ENCODE peak calls at places on chromosomes 6 and 20, in ten cellular contexts. One of them, this sample, is unnamed.

GRCh38 chr6:4316867-4317400 is 181.6 kb upstream of the ECI2 start:
- DNase-seq in nephron progenitor cell: no peak
- DNase-seq in fibroblast of mammary gland: peak; percentile 94
- DNase-seq in fibroblast of the aortic adventitia: peak; percentile 96
- DNase-seq in dorsolateral prefrontal cortex: peak; percentile 53
- DNase-seq in choroid plexus epithelial cell: peak; percentile 65
- DNase-seq in cardiac fibroblast: peak; percentile 91
- DNase-seq in mesothelial cell of epicardium: no peak
- DNase-seq in kidney: peak; percentile 80
- DNase-seq in CD4-positive, alpha-beta T cell: no peak
- DNase-seq in this sample: peak; percentile 80

GRCh38 chr20:13681248-13682125 is 42.8 kb upstream of the TASP1 start:
- DNase-seq in nephron progenitor cell: no peak
- DNase-seq in fibroblast of mammary gland: no peak
- DNase-seq in fibroblast of the aortic adventitia: no peak
- DNase-seq in dorsolateral prefrontal cortex: no peak
- DNase-seq in choroid plexus epithelial cell: no peak
- DNase-seq in cardiac fibroblast: no peak
- DNase-seq in mesothelial cell of epicardium: no peak
- DNase-seq in kidney: no peak
- DNase-seq in CD4-positive, alpha-beta T cell: no peak
- DNase-seq in this sample: no peak

GRCh38 chr6:14811760-14812428 is 434.0 kb upstream of the JARID2 start:
- DNase-seq in nephron progenitor cell: no peak
- DNase-seq in fibroblast of mammary gland: peak; percentile 81
- DNase-seq in fibroblast of the aortic adventitia: peak; percentile 92
- DNase-seq in dorsolateral prefrontal cortex: no peak
- DNase-seq in choroid plexus epithelial cell: peak; percentile 60
- DNase-seq in cardiac fibroblast: peak; percentile 83
- DNase-seq in mesothelial cell of epicardium: no peak
- DNase-seq in kidney: no peak
- DNase-seq in CD4-positive, alpha-beta T cell: no peak
- DNase-seq in this sample: no peak

GRCh38 chr6:11710221-11710836 is 68.3 kb downstream of the ADTRP start:
- DNase-seq in nephron progenitor cell: no peak
- DNase-seq in fibroblast of mammary gland: no peak
- DNase-seq in fibroblast of the aortic adventitia: no peak
- DNase-seq in dorsolateral prefrontal cortex: no peak
- DNase-seq in choroid plexus epithelial cell: no peak
- DNase-seq in cardiac fibroblast: no peak
- DNase-seq in mesothelial cell of epicardium: no peak
- DNase-seq in kidney: no peak
- DNase-seq in CD4-positive, alpha-beta T cell: no peak
- DNase-seq in this sample: peak; percentile 11

GRCh38 chr20:17648306-17648646 is 33.8 kb downstream of the RRBP1 start:
- DNase-seq in nephron progenitor cell: no peak
- DNase-seq in fibroblast of mammary gland: peak; percentile 45
- DNase-seq in fibroblast of the aortic adventitia: no peak
- DNase-seq in dorsolateral prefrontal cortex: no peak
- DNase-seq in choroid plexus epithelial cell: no peak
- DNase-seq in cardiac fibroblast: no peak
- DNase-seq in mesothelial cell of epicardium: no peak
- DNase-seq in kidney: no peak
- DNase-seq in CD4-positive, alpha-beta T cell: no peak
- DNase-seq in this sample: no peak

GRCh38 chr20:51366155-51366886 is 176.2 kb downstream of the NFATC2 start:
- DNase-seq in nephron progenitor cell: no peak
- DNase-seq in fibroblast of mammary gland: peak; percentile 100
- DNase-seq in fibroblast of the aortic adventitia: peak; percentile 99
- DNase-seq in dorsolateral prefrontal cortex: no peak
- DNase-seq in choroid plexus epithelial cell: peak; percentile 99
- DNase-seq in cardiac fibroblast: peak; percentile 96
- DNase-seq in mesothelial cell of epicardium: no peak
- DNase-seq in kidney: peak; percentile 83
- DNase-seq in CD4-positive, alpha-beta T cell: no peak
- DNase-seq in this sample: peak; percentile 87

GRCh38 chr6:13767121-13767794 is 47.1 kb downstream of the MCUR1 start:
- DNase-seq in nephron progenitor cell: peak; percentile 24
- DNase-seq in fibroblast of mammary gland: peak; percentile 60
- DNase-seq in fibroblast of the aortic adventitia: peak; percentile 57
- DNase-seq in dorsolateral prefrontal cortex: peak; percentile 59
- DNase-seq in choroid plexus epithelial cell: peak; percentile 51
- DNase-seq in cardiac fibroblast: peak; percentile 44
- DNase-seq in mesothelial cell of epicardium: no peak
- DNase-seq in kidney: peak; percentile 71
- DNase-seq in CD4-positive, alpha-beta T cell: peak; percentile 20
- DNase-seq in this sample: no peak

GRCh38 chr6:54262499-54262898 is 45.7 kb upstream of the TINAG start:
- DNase-seq in nephron progenitor cell: no peak
- DNase-seq in fibroblast of mammary gland: no peak
- DNase-seq in fibroblast of the aortic adventitia: no peak
- DNase-seq in dorsolateral prefrontal cortex: no peak
- DNase-seq in choroid plexus epithelial cell: no peak
- DNase-seq in cardiac fibroblast: no peak
- DNase-seq in mesothelial cell of epicardium: no peak
- DNase-seq in kidney: no peak
- DNase-seq in CD4-positive, alpha-beta T cell: no peak
- DNase-seq in this sample: no peak

GRCh38 chr20:59591061-59591460 is 13.3 kb upstream of the PHACTR3 start:
- DNase-seq in nephron progenitor cell: no peak
- DNase-seq in fibroblast of mammary gland: no peak
- DNase-seq in fibroblast of the aortic adventitia: no peak
- DNase-seq in dorsolateral prefrontal cortex: no peak
- DNase-seq in choroid plexus epithelial cell: no peak
- DNase-seq in cardiac fibroblast: no peak
- DNase-seq in mesothelial cell of epicardium: no peak
- DNase-seq in kidney: no peak
- DNase-seq in CD4-positive, alpha-beta T cell: no peak
- DNase-seq in this sample: no peak
- TF ChIP-seq CTCF in nephron progenitor cell: no peak
- TF ChIP-seq CTCF in fibroblast of mammary gland: no peak
- TF ChIP-seq CTCF in fibroblast of the aortic adventitia: no peak
- TF ChIP-seq CTCF in dorsolateral prefrontal cortex: no peak
- TF ChIP-seq CTCF in choroid plexus epithelial cell: no peak
- TF ChIP-seq CTCF in cardiac fibroblast: no peak
- TF ChIP-seq CTCF in mesothelial cell of epicardium: no peak
- TF ChIP-seq CTCF in kidney: no peak
- TF ChIP-seq CTCF in CD4-positive, alpha-beta T cell: no peak
- TF ChIP-seq CTCF in this sample: no peak

GRCh38 chr6:161452241-161452640 is 178.4 kb upstream of the AGPAT4 start:
- DNase-seq in nephron progenitor cell: no peak
- DNase-seq in fibroblast of mammary gland: no peak
- DNase-seq in fibroblast of the aortic adventitia: no peak
- DNase-seq in dorsolateral prefrontal cortex: no peak
- DNase-seq in choroid plexus epithelial cell: no peak
- DNase-seq in cardiac fibroblast: no peak
- DNase-seq in mesothelial cell of epicardium: no peak
- DNase-seq in kidney: no peak
- DNase-seq in CD4-positive, alpha-beta T cell: no peak
- DNase-seq in this sample: no peak

GRCh38 chr6:161459008-161459407 is 185.1 kb upstream of the AGPAT4 start:
- DNase-seq in nephron progenitor cell: no peak
- DNase-seq in fibroblast of mammary gland: no peak
- DNase-seq in fibroblast of the aortic adventitia: peak; percentile 21
- DNase-seq in dorsolateral prefrontal cortex: no peak
- DNase-seq in choroid plexus epithelial cell: no peak
- DNase-seq in cardiac fibroblast: no peak
- DNase-seq in mesothelial cell of epicardium: no peak
- DNase-seq in kidney: no peak
- DNase-seq in CD4-positive, alpha-beta T cell: no peak
- DNase-seq in this sample: no peak

GRCh38 chr6:161453558-161453957 is 179.7 kb upstream of the AGPAT4 start:
- DNase-seq in nephron progenitor cell: no peak
- DNase-seq in fibroblast of mammary gland: no peak
- DNase-seq in fibroblast of the aortic adventitia: no peak
- DNase-seq in dorsolateral prefrontal cortex: no peak
- DNase-seq in choroid plexus epithelial cell: no peak
- DNase-seq in cardiac fibroblast: no peak
- DNase-seq in mesothelial cell of epicardium: no peak
- DNase-seq in kidney: no peak
- DNase-seq in CD4-positive, alpha-beta T cell: no peak
- DNase-seq in this sample: no peak

GRCh38 chr6:161458199-161458598 is 184.3 kb upstream of the AGPAT4 start:
- DNase-seq in nephron progenitor cell: no peak
- DNase-seq in fibroblast of mammary gland: no peak
- DNase-seq in fibroblast of the aortic adventitia: no peak
- DNase-seq in dorsolateral prefrontal cortex: no peak
- DNase-seq in choroid plexus epithelial cell: no peak
- DNase-seq in cardiac fibroblast: no peak
- DNase-seq in mesothelial cell of epicardium: no peak
- DNase-seq in kidney: no peak
- DNase-seq in CD4-positive, alpha-beta T cell: no peak
- DNase-seq in this sample: no peak

DNA sequence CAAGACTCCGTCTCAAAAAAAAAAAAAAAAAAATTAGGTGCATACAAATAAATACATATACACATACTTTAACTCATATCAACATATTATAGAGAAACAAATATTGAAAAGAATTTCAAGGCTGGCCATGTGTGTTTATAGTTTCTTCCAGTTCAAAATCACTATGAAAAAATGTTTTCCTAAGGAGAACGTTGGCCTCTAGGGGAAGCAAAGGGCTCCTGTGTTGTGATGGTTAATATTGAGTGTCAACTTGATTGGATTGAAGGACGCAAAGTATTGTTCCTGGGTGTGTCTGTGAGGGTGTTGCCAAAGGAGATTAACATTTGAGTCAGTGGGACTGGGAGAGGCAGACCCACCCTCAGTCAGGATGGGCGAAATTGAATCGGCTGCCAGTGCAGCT is 182.0 kb upstream of the AGPAT4 start:
- DNase-seq in nephron progenitor cell: no peak
- DNase-seq in fibroblast of mammary gland: no peak
- DNase-seq in fibroblast of the aortic adventitia: no peak
- DNase-seq in dorsolateral prefrontal cortex: no peak
- DNase-seq in choroid plexus epithelial cell: no peak
- DNase-seq in cardiac fibroblast: no peak
- DNase-seq in mesothelial cell of epicardium: no peak
- DNase-seq in kidney: no peak
- DNase-seq in CD4-positive, alpha-beta T cell: no peak
- DNase-seq in this sample: no peak
- TF ChIP-seq CTCF in nephron progenitor cell: no peak
- TF ChIP-seq CTCF in fibroblast of mammary gland: no peak
- TF ChIP-seq CTCF in fibroblast of the aortic adventitia: no peak
- TF ChIP-seq CTCF in dorsolateral prefrontal cortex: no peak
- TF ChIP-seq CTCF in choroid plexus epithelial cell: no peak
- TF ChIP-seq CTCF in cardiac fibroblast: no peak
- TF ChIP-seq CTCF in mesothelial cell of epicardium: no peak
- TF ChIP-seq CTCF in kidney: no peak
- TF ChIP-seq CTCF in CD4-positive, alpha-beta T cell: no peak
- TF ChIP-seq CTCF in this sample: no peak

DNA sequence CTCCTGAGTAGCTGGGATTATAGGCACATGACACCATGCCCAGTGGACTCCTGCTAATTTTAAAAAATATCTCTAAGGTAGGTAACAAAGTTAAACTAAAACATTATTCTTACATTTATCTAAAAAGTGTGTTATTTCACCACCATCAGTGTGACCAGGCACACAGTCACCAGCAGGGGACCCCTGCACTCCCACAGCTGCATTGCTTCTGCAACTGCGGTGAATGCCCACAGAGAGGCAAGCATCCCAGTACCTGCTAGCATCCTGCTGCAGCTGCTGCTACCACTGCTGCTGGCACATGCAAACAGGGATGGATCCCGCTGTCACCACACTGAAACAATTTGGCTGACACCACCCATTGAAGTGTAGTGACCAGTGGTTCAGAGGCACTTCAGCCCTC is 21.9 kb upstream of the EPB41L2 start:
- DNase-seq in nephron progenitor cell: no peak
- DNase-seq in fibroblast of mammary gland: no peak
- DNase-seq in fibroblast of the aortic adventitia: no peak
- DNase-seq in dorsolateral prefrontal cortex: no peak
- DNase-seq in choroid plexus epithelial cell: no peak
- DNase-seq in cardiac fibroblast: no peak
- DNase-seq in mesothelial cell of epicardium: no peak
- DNase-seq in kidney: no peak
- DNase-seq in CD4-positive, alpha-beta T cell: no peak
- DNase-seq in this sample: no peak
- TF ChIP-seq CTCF in nephron progenitor cell: no peak
- TF ChIP-seq CTCF in fibroblast of mammary gland: no peak
- TF ChIP-seq CTCF in fibroblast of the aortic adventitia: no peak
- TF ChIP-seq CTCF in dorsolateral prefrontal cortex: no peak
- TF ChIP-seq CTCF in choroid plexus epithelial cell: peak; percentile 25
- TF ChIP-seq CTCF in cardiac fibroblast: no peak
- TF ChIP-seq CTCF in mesothelial cell of epicardium: no peak
- TF ChIP-seq CTCF in kidney: no peak
- TF ChIP-seq CTCF in CD4-positive, alpha-beta T cell: no peak
- TF ChIP-seq CTCF in this sample: no peak

GRCh38 chr20:49292010-49292409 is 14.2 kb upstream of the ZNFX1 start:
- DNase-seq in nephron progenitor cell: no peak
- DNase-seq in fibroblast of mammary gland: no peak
- DNase-seq in fibroblast of the aortic adventitia: no peak
- DNase-seq in dorsolateral prefrontal cortex: no peak
- DNase-seq in choroid plexus epithelial cell: no peak
- DNase-seq in cardiac fibroblast: no peak
- DNase-seq in mesothelial cell of epicardium: no peak
- DNase-seq in kidney: no peak
- DNase-seq in CD4-positive, alpha-beta T cell: no peak
- DNase-seq in this sample: no peak

GRCh38 chr20:49293122-49293521 is 15.3 kb upstream of the ZNFX1 start:
- DNase-seq in nephron progenitor cell: no peak
- DNase-seq in fibroblast of mammary gland: no peak
- DNase-seq in fibroblast of the aortic adventitia: no peak
- DNase-seq in dorsolateral prefrontal cortex: no peak
- DNase-seq in choroid plexus epithelial cell: no peak
- DNase-seq in cardiac fibroblast: no peak
- DNase-seq in mesothelial cell of epicardium: no peak
- DNase-seq in kidney: no peak
- DNase-seq in CD4-positive, alpha-beta T cell: no peak
- DNase-seq in this sample: no peak

GRCh38 chr20:49303211-49303610 is 25.4 kb upstream of the ZNFX1 start:
- DNase-seq in nephron progenitor cell: no peak
- DNase-seq in fibroblast of mammary gland: peak; percentile 64
- DNase-seq in fibroblast of the aortic adventitia: peak; percentile 96
- DNase-seq in dorsolateral prefrontal cortex: no peak
- DNase-seq in choroid plexus epithelial cell: peak; percentile 49
- DNase-seq in cardiac fibroblast: peak; percentile 74
- DNase-seq in mesothelial cell of epicardium: no peak
- DNase-seq in kidney: no peak
- DNase-seq in CD4-positive, alpha-beta T cell: no peak
- DNase-seq in this sample: no peak

DNA sequence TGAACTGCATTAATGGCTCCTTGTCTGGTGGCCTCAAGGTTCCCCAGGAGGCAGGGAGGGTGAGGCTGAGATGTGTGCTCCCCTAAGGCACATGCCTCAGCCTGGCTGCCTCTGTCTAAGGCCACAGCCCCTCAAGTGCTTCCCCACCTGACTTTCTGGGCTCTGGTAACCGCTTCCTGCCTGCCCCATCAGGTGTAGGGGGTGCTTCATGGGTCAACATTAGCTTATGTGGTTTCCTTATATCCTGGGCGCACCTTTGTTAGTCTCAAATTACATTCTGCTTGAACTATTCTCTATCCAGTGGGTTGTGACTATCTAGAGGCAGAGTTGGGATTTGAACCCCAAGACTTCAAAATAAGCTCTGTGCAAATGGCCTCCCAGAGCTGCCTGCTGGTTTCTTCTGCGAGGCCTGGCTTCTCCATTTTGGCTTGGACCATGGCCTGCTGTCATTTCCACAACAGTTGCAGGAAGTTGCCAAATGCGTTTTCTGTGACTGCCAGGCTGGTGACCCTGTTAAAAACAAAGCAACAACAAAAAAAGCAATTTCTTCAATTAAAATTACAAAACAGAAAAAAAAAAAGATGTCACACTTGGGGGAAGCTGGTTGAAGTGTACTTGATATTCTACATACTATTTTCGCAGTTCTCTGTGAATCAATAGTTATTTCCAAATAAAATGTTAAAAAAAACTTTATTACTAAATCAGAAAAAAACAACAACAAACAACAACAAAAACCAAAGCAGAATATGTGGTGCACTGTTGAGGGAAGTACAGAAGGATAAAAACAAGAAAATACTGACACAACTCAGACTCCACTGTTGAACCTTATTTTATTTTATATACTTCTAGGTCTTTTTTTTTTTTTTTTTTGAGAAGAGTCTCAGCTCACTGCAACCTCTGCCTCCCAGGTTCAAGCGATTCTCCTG is 20.0 kb upstream of the ZNFX1 start:
- DNase-seq in nephron progenitor cell: no peak
- DNase-seq in fibroblast of mammary gland: no peak
- DNase-seq in fibroblast of the aortic adventitia: no peak
- DNase-seq in dorsolateral prefrontal cortex: no peak
- DNase-seq in choroid plexus epithelial cell: no peak
- DNase-seq in cardiac fibroblast: no peak
- DNase-seq in mesothelial cell of epicardium: no peak
- DNase-seq in kidney: no peak
- DNase-seq in CD4-positive, alpha-beta T cell: no peak
- DNase-seq in this sample: no peak
- TF ChIP-seq CTCF in nephron progenitor cell: no peak
- TF ChIP-seq CTCF in fibroblast of mammary gland: no peak
- TF ChIP-seq CTCF in fibroblast of the aortic adventitia: no peak
- TF ChIP-seq CTCF in dorsolateral prefrontal cortex: no peak
- TF ChIP-seq CTCF in choroid plexus epithelial cell: no peak
- TF ChIP-seq CTCF in cardiac fibroblast: no peak
- TF ChIP-seq CTCF in mesothelial cell of epicardium: no peak
- TF ChIP-seq CTCF in kidney: no peak
- TF ChIP-seq CTCF in CD4-positive, alpha-beta T cell: no peak
- TF ChIP-seq CTCF in this sample: no peak